ENCODE peak calls at places on chromosome 18, in ten cellular contexts. K is naive thymus-derived CD4-positive, alpha-beta T cell; J is GM23248; H is psoas muscle; Z is body of pancreas; O is fibroblast of lung; S is neural progenitor cell; Y is tibial nerve; W is tibial artery; I is cardiac muscle cell. E is an unnamed sample. For H3K4me1 and H3K36me3, the result is how much of the 10 kb centered on the place peaks cover.

GRCh38 chr18:41745166-41746049 is 209.6 kb upstream of the PIK3C3 start:
- DNase-seq in K (no peak), J (peak), H (peak), Z (peak), O (peak), S (peak), Y (no peak), W (no peak), I (peak), E (no peak)

GRCh38 chr18:63775166-63775730 is at the start of gene SERPINB7:
- DNase-seq in K (no peak), J (peak), H (no peak), Z (no peak), O (peak), S (no peak), Y (no peak), W (no peak), I (no peak), E (no peak)

GRCh38 chr18:40402052-40402451 is 1553.0 kb upstream of the PIK3C3 start:
- DNase-seq in K (no peak), J (no peak), H (no peak), Z (no peak), O (no peak), S (no peak), Y (no peak), W (no peak), I (no peak), E (no peak)

GRCh38 chr18:35458677-35459441 is 38.9 kb downstream of the INO80C start:
- DNase-seq in K (no peak), J (peak), H (peak), Z (peak), O (peak), S (no peak), Y (no peak), W (no peak), I (peak), E (no peak)

GRCh38 chr18:394276-394996 is 106.1 kb downstream of the COLEC12 start:
- DNase-seq in K (no peak), J (peak), H (no peak), Z (no peak), O (no peak), S (no peak), Y (no peak), W (no peak), I (no peak), E (no peak)

GRCh38 chr18:72868666-72869661 is 1.2 kb upstream of the NETO1 start:
- DNase-seq in K (no peak), J (no peak), H (no peak), Z (no peak), O (no peak), S (peak), Y (no peak), W (no peak), I (no peak), E (no peak)

GRCh38 chr18:60471652-60472051 is 99.1 kb upstream of the MC4R start:
- DNase-seq in K (no peak), J (peak), H (no peak), Z (no peak), O (peak), S (no peak), Y (no peak), W (no peak), I (no peak), E (no peak)

GRCh38 chr18:62717059-62717849 is 1.9 kb downstream of the PHLPP1 start:
- DNase-seq in K (no peak), J (peak), H (no peak), Z (peak), O (peak), S (no peak), Y (no peak), W (no peak), I (peak), E (peak)

GRCh38 chr18:13241083-13241892 is 22.7 kb downstream of the LDLRAD4 start:
- DNase-seq in K (no peak), J (no peak), H (no peak), Z (no peak), O (no peak), S (no peak), Y (no peak), W (peak), I (no peak), E (no peak)

GRCh38 chr18:13611058-13611615 is 115.2 kb downstream of the FAM210A start:
- DNase-seq in K (no peak), J (peak), H (peak), Z (no peak), O (peak), S (peak), Y (no peak), W (peak), I (peak), E (peak)

GRCh38 chr18:38695559-38696270 is 1130.1 kb upstream of the CELF4 start:
- DNase-seq in K (no peak), J (peak), H (no peak), Z (no peak), O (peak), S (no peak), Y (no peak), W (no peak), I (peak), E (no peak)

DNA sequence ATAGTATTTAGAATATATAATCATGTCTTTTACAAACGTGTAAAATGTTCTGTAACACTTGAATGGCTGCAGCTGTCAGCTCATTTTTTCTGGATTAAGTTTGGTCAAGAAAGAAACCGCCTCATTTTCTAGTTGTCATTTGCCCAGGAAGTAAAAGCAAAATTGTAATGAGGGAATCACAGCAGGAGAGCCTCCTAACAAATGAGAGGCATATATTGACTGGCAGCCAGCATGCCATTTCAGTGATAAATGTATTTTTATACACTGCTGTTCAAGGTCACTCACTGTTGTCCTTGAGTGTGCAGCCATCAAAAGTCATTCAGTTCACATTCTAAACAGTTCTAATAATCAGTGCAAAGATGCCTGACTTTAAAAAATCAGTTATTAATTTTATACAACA is 144.3 kb upstream of the BOD1L2 start:
- DNase-seq in K (no peak), J (no peak), H (no peak), Z (no peak), O (no peak), S (no peak), Y (no peak), W (no peak), I (no peak), E (no peak)
- H3K4me1 ChIP-seq in K (under half), J (under half), H (under half), Z (under half), O (under half), S (under half), Y (under half), W (under half), I (under half), E (under half)

DNA sequence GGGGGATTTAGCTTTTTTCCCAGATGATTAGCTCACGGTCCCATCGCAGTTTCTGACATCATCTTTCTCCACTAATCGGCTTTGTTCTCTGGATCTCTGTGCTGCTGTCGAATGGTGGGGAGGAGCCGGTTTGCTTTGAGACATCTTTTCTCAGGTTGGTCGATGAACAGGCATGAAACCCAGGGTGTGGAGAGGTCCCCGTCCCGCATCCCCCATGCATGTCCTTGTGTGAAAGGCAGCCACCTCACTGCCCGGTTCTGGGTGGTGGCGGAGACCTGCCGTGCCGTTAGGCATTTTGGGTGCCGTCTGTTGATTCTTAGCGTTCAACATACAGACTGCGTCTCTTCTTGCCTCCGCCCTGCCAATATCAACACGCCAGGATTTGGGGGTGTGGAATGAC is 57.8 kb downstream of the CTDP1 start:
- DNase-seq in K (no peak), J (no peak), H (no peak), Z (no peak), O (no peak), S (no peak), Y (no peak), W (peak), I (no peak), E (no peak)
- H3K36me3 ChIP-seq in K (under half), J (under half), H (half or more), Z (under half), O (under half), S (under half), Y (under half), W (half or more), I (under half), E (half or more)

DNA sequence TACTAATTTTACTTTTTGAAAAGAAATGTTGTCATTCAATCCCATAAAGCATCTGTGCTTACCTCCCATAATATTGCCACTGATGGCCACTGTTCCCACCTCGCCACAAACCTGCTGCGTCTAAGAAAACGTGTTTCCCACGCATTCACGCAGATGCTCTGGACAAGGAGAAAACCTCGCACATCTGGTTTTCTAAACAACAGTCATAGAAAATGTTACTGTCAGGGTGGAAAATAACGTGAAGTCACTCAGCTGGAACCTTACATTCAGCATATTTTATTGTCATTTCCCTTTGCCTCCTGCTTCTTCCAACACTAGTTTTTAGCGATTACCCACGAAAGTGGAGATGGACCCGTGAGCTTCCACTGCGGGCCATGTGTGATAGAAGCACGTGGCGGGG is 94.2 kb downstream of the MTCL1 start:
- DNase-seq in K (no peak), J (no peak), H (no peak), Z (no peak), O (no peak), S (no peak), Y (no peak), W (no peak), I (no peak), E (no peak)
- H3K4me1 ChIP-seq in K (under half), J (half or more), H (under half), Z (half or more), O (under half), S (under half), Y (under half), W (under half), I (under half), E (under half)

DNA sequence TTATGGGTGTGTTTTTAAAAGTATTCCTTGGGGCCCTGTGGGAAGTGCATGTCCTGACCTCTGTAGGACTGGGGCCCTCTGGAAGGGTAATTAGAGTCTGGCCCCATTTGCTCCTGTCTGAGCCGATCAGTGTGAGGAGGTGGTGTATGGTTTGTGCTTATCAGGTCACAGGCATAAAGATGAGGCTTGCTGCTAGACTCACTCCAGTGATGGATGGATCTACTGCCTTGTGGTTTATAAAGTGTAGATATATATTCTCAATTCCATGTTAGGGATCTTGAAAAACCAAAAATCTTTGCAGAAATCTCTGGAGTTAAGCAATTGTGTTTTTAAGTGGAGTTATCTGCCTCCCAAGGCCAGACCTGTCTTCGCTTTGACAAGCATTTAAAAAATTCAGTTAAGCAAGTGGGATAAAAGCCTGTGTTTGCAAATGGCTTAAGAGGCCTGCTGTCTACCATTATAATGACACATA is 182.4 kb downstream of the PTPRM start:
- DNase-seq in K (no peak), J (no peak), H (no peak), Z (no peak), O (peak), S (no peak), Y (no peak), W (no peak), I (peak), E (no peak)
- H3K36me3 ChIP-seq in K (under half), J (under half), H (under half), Z (under half), O (under half), S (under half), Y (under half), W (under half), I (under half), E (under half)

DNA sequence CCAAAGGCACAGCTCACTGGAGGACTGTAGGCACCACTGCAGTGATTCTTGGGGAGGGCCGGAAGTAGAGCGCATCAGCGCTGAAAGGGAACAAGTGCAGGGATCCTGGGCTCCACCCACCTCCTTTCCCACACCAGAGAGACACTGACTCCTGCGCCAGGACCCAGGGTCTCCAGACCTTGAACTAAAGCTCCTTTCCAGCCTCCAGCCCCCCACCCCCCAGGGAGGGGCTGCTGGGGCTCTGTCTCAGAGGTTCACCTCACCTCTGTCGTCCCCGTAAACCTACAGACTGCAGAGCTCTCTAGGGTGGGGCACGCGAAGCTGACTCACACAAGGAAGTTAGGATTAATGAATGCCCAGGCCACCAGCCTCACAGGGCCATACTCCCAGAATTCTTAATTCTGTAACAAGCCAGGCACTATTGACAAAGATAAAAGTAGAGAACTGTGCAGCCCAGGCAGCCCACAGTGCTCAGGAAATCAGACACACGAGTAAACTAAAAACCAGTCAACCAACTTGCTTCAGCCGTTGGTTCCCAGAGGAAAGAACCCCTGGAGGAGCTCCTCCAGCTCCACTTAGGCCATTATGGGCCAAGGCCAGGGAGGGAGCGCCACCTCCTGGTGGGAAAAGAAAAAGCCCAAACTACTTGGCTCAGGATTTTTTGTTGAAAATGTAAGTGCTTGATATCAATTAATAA is 45.1 kb upstream of the ACAA2 start:
- DNase-seq in K (peak), J (peak), H (peak), Z (peak), O (peak), S (peak), Y (peak), W (no peak), I (peak), E (peak)
- H3K4me1 ChIP-seq in K (under half), J (under half), H (under half), Z (under half), O (under half), S (under half), Y (under half), W (under half), I (under half), E (under half)

GRCh38 chr18:31830686-31831085 is 70.0 kb upstream of the SLC25A52 start:
- DNase-seq in K (no peak), J (no peak), H (no peak), Z (no peak), O (no peak), S (no peak), Y (no peak), W (no peak), I (no peak), E (no peak)
- H3K36me3 ChIP-seq in K (under half), J (under half), H (half or more), Z (under half), O (under half), S (under half), Y (under half), W (under half), I (under half), E (under half)

GRCh38 chr18:58315739-58316215 is 271.8 kb downstream of the NEDD4L start:
- DNase-seq in K (no peak), J (no peak), H (no peak), Z (no peak), O (peak), S (no peak), Y (no peak), W (no peak), I (peak), E (no peak)
- H3K4me1 ChIP-seq in K (under half), J (under half), H (under half), Z (half or more), O (under half), S (under half), Y (under half), W (under half), I (under half), E (under half)